ENCODE peak calls at places on chromosome 7, in six cellular contexts. One of them, this sample, is unnamed.

GRCh38 chr7:92763636-92764423 is 72.5 kb downstream of the CDK6 start:
- DNase-seq in OCI-LY7: no peak
- DNase-seq in GM12878: no peak
- DNase-seq in right lobe of liver: no peak
- DNase-seq in foreskin keratinocyte: peak; percentile 98
- DNase-seq in psoas muscle: no peak
- DNase-seq in this sample: no peak

GRCh38 chr7:87056346-87056745 is 3.1 kb downstream of the ELAPOR2 start:
- DNase-seq in foreskin keratinocyte: no peak
- DNase-seq in psoas muscle: no peak
- DNase-seq in OCI-LY7: no peak
- DNase-seq in GM12878: no peak
- DNase-seq in right lobe of liver: no peak
- DNase-seq in this sample: no peak

GRCh38 chr7:45132708-45133320 is 21.3 kb upstream of the TBRG4 start:
- DNase-seq in foreskin keratinocyte: no peak
- DNase-seq in GM12878: no peak
- DNase-seq in psoas muscle: no peak
- DNase-seq in right lobe of liver: no peak
- DNase-seq in OCI-LY7: no peak
- DNase-seq in this sample: no peak

GRCh38 chr7:7438851-7439250 is 96.8 kb downstream of the COL28A1 start:
- DNase-seq in GM12878: no peak
- DNase-seq in OCI-LY7: no peak
- DNase-seq in right lobe of liver: no peak
- DNase-seq in foreskin keratinocyte: peak; percentile 97
- DNase-seq in psoas muscle: no peak
- DNase-seq in this sample: no peak

GRCh38 chr7:94779070-94779469 is 123.1 kb upstream of the SGCE start:
- DNase-seq in psoas muscle: no peak
- DNase-seq in foreskin keratinocyte: no peak
- DNase-seq in right lobe of liver: no peak
- DNase-seq in GM12878: no peak
- DNase-seq in OCI-LY7: no peak
- DNase-seq in this sample: no peak

GRCh38 chr7:4720225-4720624 is 38.1 kb downstream of the FOXK1 start:
- DNase-seq in GM12878: no peak
- DNase-seq in OCI-LY7: no peak
- DNase-seq in foreskin keratinocyte: no peak
- DNase-seq in psoas muscle: no peak
- DNase-seq in right lobe of liver: no peak
- DNase-seq in this sample: no peak

GRCh38 chr7:121406-121805 is 71.0 kb upstream of the FAM20C start:
- DNase-seq in right lobe of liver: no peak
- DNase-seq in psoas muscle: no peak
- DNase-seq in foreskin keratinocyte: no peak
- DNase-seq in OCI-LY7: no peak
- DNase-seq in GM12878: no peak
- DNase-seq in this sample: no peak

GRCh38 chr7:23012186-23012585 is 1.7 kb downstream of the HYCC1 start:
- DNase-seq in foreskin keratinocyte: peak; percentile 17
- DNase-seq in GM12878: no peak
- DNase-seq in OCI-LY7: no peak
- DNase-seq in psoas muscle: no peak
- DNase-seq in right lobe of liver: no peak
- DNase-seq in this sample: no peak

GRCh38 chr7:130432886-130433285 is 7.9 kb downstream of the CEP41 start:
- DNase-seq in OCI-LY7: no peak
- DNase-seq in right lobe of liver: no peak
- DNase-seq in psoas muscle: no peak
- DNase-seq in foreskin keratinocyte: peak; percentile 63
- DNase-seq in GM12878: no peak
- DNase-seq in this sample: no peak

GRCh38 chr7:32219416-32219815 is 149.2 kb upstream of the PDE1C start:
- DNase-seq in psoas muscle: no peak
- DNase-seq in right lobe of liver: no peak
- DNase-seq in foreskin keratinocyte: no peak
- DNase-seq in OCI-LY7: no peak
- DNase-seq in GM12878: no peak
- DNase-seq in this sample: no peak

GRCh38 chr7:123170333-123171016 is 29.3 kb downstream of the SLC13A1 start:
- DNase-seq in psoas muscle: peak; percentile 9
- DNase-seq in OCI-LY7: no peak
- DNase-seq in right lobe of liver: no peak
- DNase-seq in foreskin keratinocyte: no peak
- DNase-seq in GM12878: no peak
- DNase-seq in this sample: peak; percentile 39

GRCh38 chr7:20331231-20331880 is 656 bp downstream of the ITGB8 start:
- DNase-seq in right lobe of liver: no peak
- DNase-seq in GM12878: no peak
- DNase-seq in OCI-LY7: peak; percentile 31
- DNase-seq in psoas muscle: peak; percentile 40
- DNase-seq in foreskin keratinocyte: peak; percentile 68
- DNase-seq in this sample: peak; percentile 89

GRCh38 chr7:157360483-157361025 is 23.8 kb downstream of the DNAJB6 start:
- DNase-seq in psoas muscle: no peak
- DNase-seq in GM12878: no peak
- DNase-seq in right lobe of liver: no peak
- DNase-seq in OCI-LY7: no peak
- DNase-seq in foreskin keratinocyte: no peak
- DNase-seq in this sample: no peak

GRCh38 chr7:88111136-88111748 is 108.6 kb downstream of the SRI start:
- DNase-seq in GM12878: no peak
- DNase-seq in right lobe of liver: no peak
- DNase-seq in OCI-LY7: peak; percentile 49
- DNase-seq in foreskin keratinocyte: peak; percentile 50
- DNase-seq in psoas muscle: no peak
- DNase-seq in this sample: no peak

GRCh38 chr7:10662982-10663884 is 310.4 kb upstream of the PHF14 start:
- DNase-seq in OCI-LY7: no peak
- DNase-seq in GM12878: no peak
- DNase-seq in right lobe of liver: no peak
- DNase-seq in psoas muscle: no peak
- DNase-seq in foreskin keratinocyte: no peak
- DNase-seq in this sample: no peak

GRCh38 chr7:35605760-35606159 is 89.2 kb downstream of the HERPUD2 start:
- DNase-seq in GM12878: no peak
- DNase-seq in right lobe of liver: no peak
- DNase-seq in OCI-LY7: no peak
- DNase-seq in psoas muscle: no peak
- DNase-seq in foreskin keratinocyte: no peak
- DNase-seq in this sample: no peak

GRCh38 chr7:157813741-157814661 is 477.2 kb downstream of the DNAJB6 start:
- DNase-seq in OCI-LY7: no peak
- DNase-seq in foreskin keratinocyte: no peak
- DNase-seq in psoas muscle: no peak
- DNase-seq in right lobe of liver: no peak
- DNase-seq in GM12878: no peak
- DNase-seq in this sample: peak; percentile 64

GRCh38 chr7:36473454-36474282 is 84.0 kb downstream of the ANLN start:
- DNase-seq in foreskin keratinocyte: peak; percentile 91
- DNase-seq in psoas muscle: no peak
- DNase-seq in GM12878: no peak
- DNase-seq in OCI-LY7: peak; percentile 28
- DNase-seq in right lobe of liver: peak; percentile 56
- DNase-seq in this sample: no peak

GRCh38 chr7:137801003-137801402 is 45.8 kb downstream of the DGKI start:
- DNase-seq in GM12878: no peak
- DNase-seq in foreskin keratinocyte: peak; percentile 41
- DNase-seq in OCI-LY7: no peak
- DNase-seq in right lobe of liver: no peak
- DNase-seq in psoas muscle: no peak
- DNase-seq in this sample: no peak

GRCh38 chr7:159012353-159013069 is 132.2 kb downstream of the VIPR2 start:
- DNase-seq in psoas muscle: peak; percentile 54
- DNase-seq in foreskin keratinocyte: no peak
- DNase-seq in GM12878: no peak
- DNase-seq in OCI-LY7: no peak
- DNase-seq in right lobe of liver: no peak
- DNase-seq in this sample: peak; percentile 83

GRCh38 chr7:91515961-91516360 is 251.7 kb downstream of the FZD1 start:
- DNase-seq in psoas muscle: no peak
- DNase-seq in right lobe of liver: no peak
- DNase-seq in GM12878: no peak
- DNase-seq in foreskin keratinocyte: no peak
- DNase-seq in OCI-LY7: no peak
- DNase-seq in this sample: no peak

GRCh38 chr7:17769918-17770317 is 170.4 kb downstream of the SNX13 start:
- DNase-seq in GM12878: no peak
- DNase-seq in right lobe of liver: peak; percentile 64
- DNase-seq in foreskin keratinocyte: peak; percentile 60
- DNase-seq in psoas muscle: peak; percentile 32
- DNase-seq in OCI-LY7: peak; percentile 66
- DNase-seq in this sample: peak; percentile 58

GRCh38 chr7:47303014-47303694 is 278.8 kb downstream of the TNS3 start:
- DNase-seq in OCI-LY7: no peak
- DNase-seq in GM12878: no peak
- DNase-seq in foreskin keratinocyte: no peak
- DNase-seq in psoas muscle: no peak
- DNase-seq in right lobe of liver: no peak
- DNase-seq in this sample: no peak

GRCh38 chr7:40544932-40545331 is 410.1 kb downstream of the SUGCT start:
- DNase-seq in psoas muscle: no peak
- DNase-seq in OCI-LY7: no peak
- DNase-seq in right lobe of liver: no peak
- DNase-seq in GM12878: no peak
- DNase-seq in foreskin keratinocyte: no peak
- DNase-seq in this sample: no peak

GRCh38 chr7:41977165-41977651 is 259.8 kb downstream of the GLI3 start:
- DNase-seq in GM12878: no peak
- DNase-seq in psoas muscle: no peak
- DNase-seq in right lobe of liver: no peak
- DNase-seq in OCI-LY7: peak; percentile 51
- DNase-seq in foreskin keratinocyte: peak; percentile 41
- DNase-seq in this sample: no peak

GRCh38 chr7:51316262-51316665 is 345 bp downstream of the COBL start:
- DNase-seq in OCI-LY7: no peak
- DNase-seq in GM12878: no peak
- DNase-seq in psoas muscle: peak; percentile 53
- DNase-seq in right lobe of liver: peak; percentile 76
- DNase-seq in foreskin keratinocyte: no peak
- DNase-seq in this sample: no peak

GRCh38 chr7:45075871-45076796 is 12.6 kb downstream of the NACAD start:
- DNase-seq in GM12878: no peak
- DNase-seq in foreskin keratinocyte: no peak
- DNase-seq in OCI-LY7: no peak
- DNase-seq in psoas muscle: no peak
- DNase-seq in right lobe of liver: no peak
- DNase-seq in this sample: peak; percentile 18

GRCh38 chr7:69889338-69890080 is 291.2 kb downstream of the AUTS2 start:
- DNase-seq in foreskin keratinocyte: no peak
- DNase-seq in OCI-LY7: peak; percentile 74
- DNase-seq in right lobe of liver: no peak
- DNase-seq in GM12878: peak; percentile 60
- DNase-seq in psoas muscle: no peak
- DNase-seq in this sample: no peak

GRCh38 chr7:158277219-158278141 is 310.1 kb downstream of the PTPRN2 start:
- DNase-seq in foreskin keratinocyte: no peak
- DNase-seq in psoas muscle: no peak
- DNase-seq in GM12878: no peak
- DNase-seq in OCI-LY7: no peak
- DNase-seq in right lobe of liver: peak; percentile 31
- DNase-seq in this sample: no peak

GRCh38 chr7:27104244-27105149 is 2.0 kb upstream of the HOXA2 start:
- DNase-seq in psoas muscle: no peak
- DNase-seq in foreskin keratinocyte: no peak
- DNase-seq in right lobe of liver: no peak
- DNase-seq in OCI-LY7: no peak
- DNase-seq in GM12878: no peak
- DNase-seq in this sample: no peak

GRCh38 chr7:122790558-122790957 is 87.8 kb upstream of the RNF148 start:
- DNase-seq in OCI-LY7: no peak
- DNase-seq in right lobe of liver: no peak
- DNase-seq in psoas muscle: no peak
- DNase-seq in foreskin keratinocyte: no peak
- DNase-seq in GM12878: no peak
- DNase-seq in this sample: no peak

DNA sequence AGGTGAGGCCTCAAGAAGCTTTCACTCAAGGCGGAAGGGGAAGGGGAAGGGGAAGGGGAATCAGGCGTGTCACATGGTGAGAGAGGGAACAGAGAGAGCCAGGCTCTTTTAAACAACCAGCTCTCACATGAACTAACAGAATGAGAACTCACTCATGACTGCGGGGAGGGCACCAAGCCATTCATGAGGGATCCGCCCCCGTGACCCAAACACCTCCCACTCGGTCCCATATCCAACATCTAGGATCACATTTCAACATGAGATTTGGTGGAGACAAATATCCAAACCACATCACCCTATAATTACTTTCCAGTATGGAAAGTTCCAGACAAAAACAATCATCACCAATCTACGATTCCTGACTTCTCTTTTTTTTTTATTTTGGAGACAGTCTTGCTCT is 22.9 kb downstream of the HIP1 start:
- DNase-seq in psoas muscle: no peak
- DNase-seq in GM12878: no peak
- DNase-seq in right lobe of liver: no peak
- DNase-seq in OCI-LY7: no peak
- DNase-seq in foreskin keratinocyte: no peak
- DNase-seq in this sample: no peak
- TF ChIP-seq CTCF in psoas muscle: no peak
- TF ChIP-seq CTCF in GM12878: no peak
- TF ChIP-seq CTCF in right lobe of liver: no peak
- TF ChIP-seq CTCF in OCI-LY7: no peak
- TF ChIP-seq CTCF in foreskin keratinocyte: no peak
- TF ChIP-seq CTCF in this sample: no peak

GRCh38 chr7:120700806-120701205 is 157.1 kb downstream of the TSPAN12 start:
- DNase-seq in right lobe of liver: no peak
- DNase-seq in psoas muscle: no peak
- DNase-seq in foreskin keratinocyte: no peak
- DNase-seq in GM12878: no peak
- DNase-seq in OCI-LY7: no peak
- DNase-seq in this sample: no peak

GRCh38 chr7:120703585-120704240 is 154.2 kb downstream of the TSPAN12 start:
- DNase-seq in right lobe of liver: no peak
- DNase-seq in OCI-LY7: no peak
- DNase-seq in psoas muscle: no peak
- DNase-seq in foreskin keratinocyte: no peak
- DNase-seq in GM12878: no peak
- DNase-seq in this sample: no peak
- TF ChIP-seq CTCF in right lobe of liver: no peak
- TF ChIP-seq CTCF in OCI-LY7: no peak
- TF ChIP-seq CTCF in psoas muscle: no peak
- TF ChIP-seq CTCF in foreskin keratinocyte: no peak
- TF ChIP-seq CTCF in GM12878: no peak
- TF ChIP-seq CTCF in this sample: no peak

DNA sequence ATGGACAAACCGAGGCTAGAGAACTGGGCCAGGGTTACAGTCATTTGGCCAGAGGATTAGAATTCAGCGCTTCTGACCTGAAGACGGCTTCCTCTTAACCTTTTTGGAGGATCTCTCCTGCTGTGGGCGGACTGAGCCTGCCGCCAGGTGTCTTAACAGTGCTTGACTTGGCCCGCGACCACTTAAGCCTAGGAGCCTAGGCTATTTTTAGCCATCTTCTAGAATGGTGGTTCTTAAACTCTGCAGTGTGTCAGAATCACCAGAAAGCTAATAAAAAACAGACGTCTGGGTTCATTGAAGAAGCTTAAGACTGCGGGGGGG is 722 bp downstream of the MDH2 start:
- DNase-seq in psoas muscle: peak; percentile 56
- DNase-seq in OCI-LY7: peak; percentile 83
- DNase-seq in right lobe of liver: no peak
- DNase-seq in GM12878: no peak
- DNase-seq in foreskin keratinocyte: no peak
- DNase-seq in this sample: no peak
- TF ChIP-seq CTCF in psoas muscle: peak; percentile 11
- TF ChIP-seq CTCF in OCI-LY7: no peak
- TF ChIP-seq CTCF in right lobe of liver: no peak
- TF ChIP-seq CTCF in GM12878: peak; percentile 14
- TF ChIP-seq CTCF in foreskin keratinocyte: peak; percentile 34
- TF ChIP-seq CTCF in this sample: no peak

GRCh38 chr7:150753826-150754603 is 16.8 kb downstream of the GIMAP5 start:
- DNase-seq in right lobe of liver: no peak
- DNase-seq in OCI-LY7: peak; percentile 21
- DNase-seq in GM12878: no peak
- DNase-seq in foreskin keratinocyte: no peak
- DNase-seq in psoas muscle: no peak
- DNase-seq in this sample: no peak
- TF ChIP-seq CTCF in right lobe of liver: peak; percentile 22
- TF ChIP-seq CTCF in OCI-LY7: peak; percentile 74
- TF ChIP-seq CTCF in GM12878: peak; percentile 56
- TF ChIP-seq CTCF in foreskin keratinocyte: no peak
- TF ChIP-seq CTCF in psoas muscle: peak; percentile 17
- TF ChIP-seq CTCF in this sample: no peak